ENCODE peak calls at places on chromosome 17, in four cellular contexts. One of them, this sample, is unnamed.

GRCh38 chr17:56636276-56636675 is 42.8 kb downstream of the NOG start:
- DNase-seq in mammary epithelial cell: no peak
- DNase-seq in lung: no peak
- DNase-seq in GM12864: no peak
- DNase-seq in this sample: no peak

GRCh38 chr17:31672161-31672819 is 186.8 kb downstream of the COPRS start:
- DNase-seq in mammary epithelial cell: no peak
- DNase-seq in lung: no peak
- DNase-seq in GM12864: no peak
- DNase-seq in this sample: no peak

GRCh38 chr17:28381141-28381825 is 9.8 kb downstream of the SARM1 start:
- DNase-seq in mammary epithelial cell: no peak
- DNase-seq in lung: peak
- DNase-seq in GM12864: no peak
- DNase-seq in this sample: peak

GRCh38 chr17:80284631-80285030 is 24.0 kb downstream of the RNF213 start:
- DNase-seq in mammary epithelial cell: no peak
- DNase-seq in lung: no peak
- DNase-seq in GM12864: no peak
- DNase-seq in this sample: no peak

GRCh38 chr17:69335018-69335417 is 8.1 kb upstream of the ABCA5 start:
- DNase-seq in mammary epithelial cell: peak
- DNase-seq in lung: no peak
- DNase-seq in GM12864: no peak
- DNase-seq in this sample: peak

GRCh38 chr17:58918072-58918471 is 162.4 kb downstream of the PPM1E start:
- DNase-seq in mammary epithelial cell: no peak
- DNase-seq in lung: no peak
- DNase-seq in GM12864: no peak
- DNase-seq in this sample: no peak

GRCh38 chr17:65463242-65463641 is 98.2 kb downstream of the AXIN2 start:
- DNase-seq in mammary epithelial cell: peak
- DNase-seq in lung: peak
- DNase-seq in GM12864: no peak
- DNase-seq in this sample: peak

GRCh38 chr17:74875155-74875969 is 2.6 kb upstream of the FDXR start:
- DNase-seq in mammary epithelial cell: no peak
- DNase-seq in lung: no peak
- DNase-seq in GM12864: no peak
- DNase-seq in this sample: no peak

GRCh38 chr17:7888184-7888920 is at the start of gene CHD3:
- DNase-seq in mammary epithelial cell: peak
- DNase-seq in lung: peak
- DNase-seq in GM12864: no peak
- DNase-seq in this sample: peak

GRCh38 chr17:45346255-45347015 is 29.6 kb upstream of the MAP3K14 start:
- DNase-seq in mammary epithelial cell: no peak
- DNase-seq in lung: peak
- DNase-seq in GM12864: no peak
- DNase-seq in this sample: no peak

GRCh38 chr17:41417576-41418015 is 6.8 kb downstream of the KRT37 start:
- DNase-seq in mammary epithelial cell: peak
- DNase-seq in lung: no peak
- DNase-seq in GM12864: no peak
- DNase-seq in this sample: peak

GRCh38 chr17:17682293-17682736 is 1.1 kb downstream of the RAI1 start:
- DNase-seq in mammary epithelial cell: peak
- DNase-seq in lung: no peak
- DNase-seq in GM12864: no peak
- DNase-seq in this sample: no peak

GRCh38 chr17:6478486-6478885 is 34.2 kb downstream of the PIMREG start:
- DNase-seq in mammary epithelial cell: no peak
- DNase-seq in lung: no peak
- DNase-seq in GM12864: no peak
- DNase-seq in this sample: no peak

GRCh38 chr17:57818066-57818465 is 31.8 kb downstream of the MRPS23 start:
- DNase-seq in mammary epithelial cell: no peak
- DNase-seq in lung: no peak
- DNase-seq in GM12864: no peak
- DNase-seq in this sample: no peak

GRCh38 chr17:66727634-66728570 is 107.0 kb upstream of the CACNG5 start:
- DNase-seq in mammary epithelial cell: peak
- DNase-seq in lung: peak
- DNase-seq in GM12864: peak
- DNase-seq in this sample: peak

GRCh38 chr17:29710891-29711418 is 88.2 kb upstream of the CORO6 start:
- DNase-seq in mammary epithelial cell: peak
- DNase-seq in lung: no peak
- DNase-seq in GM12864: no peak
- DNase-seq in this sample: peak

GRCh38 chr17:76119409-76120371 is 16.1 kb upstream of the EXOC7 start:
- DNase-seq in mammary epithelial cell: no peak
- DNase-seq in lung: no peak
- DNase-seq in GM12864: no peak
- DNase-seq in this sample: no peak

GRCh38 chr17:57356153-57356721 is 99.9 kb downstream of the MSI2 start:
- DNase-seq in mammary epithelial cell: no peak
- DNase-seq in lung: no peak
- DNase-seq in GM12864: no peak
- DNase-seq in this sample: no peak

GRCh38 chr17:31320791-31321190 is 631 bp downstream of the EVI2A start:
- DNase-seq in mammary epithelial cell: no peak
- DNase-seq in lung: no peak
- DNase-seq in GM12864: no peak
- DNase-seq in this sample: no peak

GRCh38 chr17:76546556-76547182 is 6.8 kb downstream of the PRCD start:
- DNase-seq in mammary epithelial cell: peak
- DNase-seq in lung: no peak
- DNase-seq in GM12864: no peak
- DNase-seq in this sample: peak

GRCh38 chr17:39954876-39955275 is 7.9 kb upstream of the GSDMA start:
- DNase-seq in mammary epithelial cell: no peak
- DNase-seq in lung: no peak
- DNase-seq in GM12864: no peak
- DNase-seq in this sample: no peak

GRCh38 chr17:46106966-46107644 is 86.1 kb downstream of the KANSL1 start:
- DNase-seq in mammary epithelial cell: no peak
- DNase-seq in lung: no peak
- DNase-seq in GM12864: no peak
- DNase-seq in this sample: no peak

GRCh38 chr17:28925912-28926365 is 23.1 kb upstream of the DHRS13 start:
- DNase-seq in mammary epithelial cell: peak
- DNase-seq in lung: no peak
- DNase-seq in GM12864: no peak
- DNase-seq in this sample: peak

GRCh38 chr17:29151567-29151966 is 28.6 kb downstream of the MYO18A start:
- DNase-seq in mammary epithelial cell: peak
- DNase-seq in lung: no peak
- DNase-seq in GM12864: no peak
- DNase-seq in this sample: peak

GRCh38 chr17:41992576-41992975 is 24.7 kb downstream of the DNAJC7 start:
- DNase-seq in mammary epithelial cell: no peak
- DNase-seq in lung: no peak
- DNase-seq in GM12864: no peak
- DNase-seq in this sample: no peak

GRCh38 chr17:80036715-80037477 is 454 bp downstream of the CCDC40 start:
- DNase-seq in mammary epithelial cell: peak
- DNase-seq in lung: no peak
- DNase-seq in GM12864: no peak
- DNase-seq in this sample: no peak

GRCh38 chr17:40323731-40324650 is 15.0 kb downstream of the RARA start:
- DNase-seq in mammary epithelial cell: no peak
- DNase-seq in lung: peak
- DNase-seq in GM12864: no peak
- DNase-seq in this sample: no peak

GRCh38 chr17:38352245-38353083 is 820 bp downstream of the SOCS7 start:
- DNase-seq in mammary epithelial cell: peak
- DNase-seq in lung: no peak
- DNase-seq in GM12864: no peak
- DNase-seq in this sample: peak

GRCh38 chr17:69608808-69609494 is 194.5 kb downstream of the MAP2K6 start:
- DNase-seq in mammary epithelial cell: peak
- DNase-seq in lung: no peak
- DNase-seq in GM12864: no peak
- DNase-seq in this sample: peak

GRCh38 chr17:82830249-82830661 is 9.6 kb downstream of the ZNF750 start:
- DNase-seq in mammary epithelial cell: no peak
- DNase-seq in lung: no peak
- DNase-seq in GM12864: no peak
- DNase-seq in this sample: no peak

GRCh38 chr17:43553501-43554018 is 7.4 kb upstream of the ETV4 start:
- DNase-seq in mammary epithelial cell: no peak
- DNase-seq in lung: no peak
- DNase-seq in GM12864: no peak
- DNase-seq in this sample: no peak

DNA sequence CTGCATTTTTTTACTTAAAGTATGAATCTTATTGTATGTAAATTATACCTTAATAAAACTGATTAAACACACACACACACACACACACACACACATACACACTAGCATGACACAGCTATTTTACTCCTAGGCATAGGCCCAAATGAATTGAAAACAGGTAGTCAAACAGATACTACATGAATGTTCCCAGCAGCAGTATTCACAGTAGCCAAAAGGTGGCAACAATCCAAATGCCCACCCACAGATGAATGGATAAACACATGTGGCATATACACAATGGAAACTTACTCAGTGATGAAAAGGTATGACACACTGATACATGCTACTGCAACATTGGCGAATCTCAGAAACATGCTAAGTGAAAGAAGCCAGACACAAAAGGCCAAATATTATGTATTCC is 223.5 kb downstream of the CYB561 start:
- DNase-seq in mammary epithelial cell: peak
- DNase-seq in lung: no peak
- DNase-seq in GM12864: no peak
- DNase-seq in this sample: peak
- TF ChIP-seq CTCF in mammary epithelial cell: no peak
- TF ChIP-seq CTCF in lung: no peak
- TF ChIP-seq CTCF in GM12864: no peak
- TF ChIP-seq CTCF in this sample: no peak

GRCh38 chr17:78325076-78325712 is 34.7 kb downstream of the SOCS3 start:
- DNase-seq in mammary epithelial cell: no peak
- DNase-seq in lung: no peak
- DNase-seq in GM12864: no peak
- DNase-seq in this sample: no peak
- H3K4me3 ChIP-seq in mammary epithelial cell: no peak
- H3K4me3 ChIP-seq in lung: no peak
- H3K4me3 ChIP-seq in GM12864: no peak
- H3K4me3 ChIP-seq in this sample: no peak

GRCh38 chr17:4900231-4901107 is 1.1 kb downstream of the C17orf107 start:
- DNase-seq in mammary epithelial cell: no peak
- DNase-seq in lung: no peak
- DNase-seq in GM12864: peak
- DNase-seq in this sample: no peak

GRCh38 chr17:4903051-4903818 is at the start of gene CHRNE:
- DNase-seq in mammary epithelial cell: peak
- DNase-seq in lung: peak
- DNase-seq in GM12864: peak
- DNase-seq in this sample: peak

GRCh38 chr17:4901108-4901647 is 1.7 kb downstream of the CHRNE start:
- DNase-seq in mammary epithelial cell: no peak
- DNase-seq in lung: no peak
- DNase-seq in GM12864: no peak
- DNase-seq in this sample: no peak

GRCh38 chr17:4902540-4902939 is 358 bp downstream of the CHRNE start:
- DNase-seq in mammary epithelial cell: no peak
- DNase-seq in lung: no peak
- DNase-seq in GM12864: no peak
- DNase-seq in this sample: no peak

GRCh38 chr17:4901648-4902344 is 1.1 kb downstream of the CHRNE start:
- DNase-seq in mammary epithelial cell: no peak
- DNase-seq in lung: no peak
- DNase-seq in GM12864: no peak
- DNase-seq in this sample: no peak
- TF ChIP-seq CTCF in mammary epithelial cell: no peak
- TF ChIP-seq CTCF in lung: no peak
- TF ChIP-seq CTCF in GM12864: no peak
- TF ChIP-seq CTCF in this sample: no peak

GRCh38 chr17:49645654-49646053 is 32.2 kb downstream of the SPOP start:
- DNase-seq in mammary epithelial cell: no peak
- DNase-seq in lung: no peak
- DNase-seq in GM12864: no peak
- DNase-seq in this sample: no peak
- H3K4me3 ChIP-seq in mammary epithelial cell: peak
- H3K4me3 ChIP-seq in lung: no peak
- H3K4me3 ChIP-seq in GM12864: no peak
- H3K4me3 ChIP-seq in this sample: no peak

DNA sequence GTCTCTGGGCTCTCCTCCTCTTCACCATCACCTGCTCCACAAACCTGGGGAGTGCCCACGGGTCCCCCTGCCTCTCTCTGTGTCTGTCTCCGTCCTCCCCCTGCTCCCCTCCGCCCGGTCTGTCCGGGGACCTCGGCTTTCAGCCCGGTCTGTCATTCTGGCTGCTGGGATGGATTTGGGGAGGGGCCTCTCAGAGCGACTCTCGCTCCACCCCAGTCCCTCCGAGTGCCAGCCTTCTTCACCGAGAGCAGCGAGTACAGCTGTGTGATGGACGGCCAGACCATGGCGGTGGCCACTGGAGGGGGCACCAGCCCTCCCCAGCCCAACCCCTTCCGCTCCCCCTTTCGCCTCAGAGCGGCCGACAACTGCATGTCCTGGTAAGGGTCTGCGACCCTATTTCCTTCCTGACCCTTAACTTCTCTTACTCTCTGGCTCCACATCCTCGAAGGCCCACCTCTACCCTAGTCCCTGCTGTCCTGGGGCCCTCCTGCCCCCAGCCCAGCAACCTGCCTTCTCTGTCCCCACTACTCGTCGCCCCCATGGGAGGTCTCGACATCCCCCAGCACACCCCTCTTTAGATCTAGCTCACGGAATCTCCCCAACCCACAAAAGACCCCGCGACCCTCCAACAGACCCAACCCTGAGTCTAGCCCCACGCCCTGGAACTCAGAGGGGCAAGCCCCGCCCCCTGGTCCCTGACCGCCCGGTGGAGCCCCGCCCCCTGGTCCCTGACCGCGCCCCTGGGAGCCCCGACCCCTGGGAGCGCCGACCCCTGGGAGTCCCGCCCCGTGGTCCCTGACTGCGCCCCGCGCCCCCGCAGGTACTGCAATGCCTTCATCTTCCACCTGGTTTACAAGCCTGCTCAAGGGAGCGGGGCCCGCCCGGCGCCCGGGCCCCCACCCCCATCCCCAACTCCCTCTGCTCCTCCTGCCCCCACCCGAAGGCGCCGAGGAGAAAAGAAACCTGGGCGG is 5.6 kb upstream of the CXCL16 start:
- DNase-seq in mammary epithelial cell: no peak
- DNase-seq in lung: no peak
- DNase-seq in GM12864: no peak
- DNase-seq in this sample: no peak
- TF ChIP-seq CTCF in mammary epithelial cell: no peak
- TF ChIP-seq CTCF in lung: no peak
- TF ChIP-seq CTCF in GM12864: no peak
- TF ChIP-seq CTCF in this sample: no peak

This sample was measured in epithelial cell of esophagus.